ENCODE peak calls at places on chromosomes 4 and X, in six cellular contexts. One of them, this sample, is unnamed.

GRCh38 chrX:47704736-47705135 is 45.8 kb upstream of the UXT start:
- DNase-seq in fibroblast of pulmonary artery: no peak
- DNase-seq in A549: no peak
- DNase-seq in upper lobe of left lung: no peak
- DNase-seq in tibial nerve: no peak
- DNase-seq in AG09309: no peak
- DNase-seq in this sample: no peak

GRCh38 chrX:66012094-66012534 is 27.8 kb downstream of the VSIG4 start:
- DNase-seq in fibroblast of pulmonary artery: no peak
- DNase-seq in A549: no peak
- DNase-seq in upper lobe of left lung: peak; percentile 65
- DNase-seq in tibial nerve: no peak
- DNase-seq in AG09309: no peak
- DNase-seq in this sample: peak; percentile 94

GRCh38 chr4:157075811-157076577 is at the start of gene GLRB:
- DNase-seq in fibroblast of pulmonary artery: peak; percentile 15
- DNase-seq in A549: peak; percentile 18
- DNase-seq in upper lobe of left lung: no peak
- DNase-seq in tibial nerve: no peak
- DNase-seq in AG09309: no peak
- DNase-seq in this sample: no peak

GRCh38 chrX:39896951-39897740 is 200.6 kb downstream of the BCOR start:
- DNase-seq in fibroblast of pulmonary artery: peak; percentile 69
- DNase-seq in A549: no peak
- DNase-seq in upper lobe of left lung: peak; percentile 42
- DNase-seq in tibial nerve: no peak
- DNase-seq in AG09309: no peak
- DNase-seq in this sample: no peak

GRCh38 chr4:163816494-163816893 is 322.0 kb downstream of the TMA16 start:
- DNase-seq in fibroblast of pulmonary artery: no peak
- DNase-seq in A549: no peak
- DNase-seq in upper lobe of left lung: no peak
- DNase-seq in tibial nerve: no peak
- DNase-seq in AG09309: no peak
- DNase-seq in this sample: peak; percentile 0

GRCh38 chr4:70958681-70959080 is 34.8 kb upstream of the DCK start:
- DNase-seq in fibroblast of pulmonary artery: peak; percentile 56
- DNase-seq in A549: no peak
- DNase-seq in upper lobe of left lung: no peak
- DNase-seq in tibial nerve: no peak
- DNase-seq in AG09309: peak; percentile 73
- DNase-seq in this sample: no peak

GRCh38 chrX:6184900-6185515 is 43.7 kb downstream of the NLGN4X start:
- DNase-seq in fibroblast of pulmonary artery: no peak
- DNase-seq in A549: no peak
- DNase-seq in upper lobe of left lung: no peak
- DNase-seq in tibial nerve: no peak
- DNase-seq in AG09309: no peak
- DNase-seq in this sample: no peak

GRCh38 chr4:130486841-130487240 is 1390.9 kb downstream of the C4orf33 start:
- DNase-seq in fibroblast of pulmonary artery: no peak
- DNase-seq in A549: no peak
- DNase-seq in upper lobe of left lung: no peak
- DNase-seq in tibial nerve: no peak
- DNase-seq in AG09309: no peak
- DNase-seq in this sample: no peak

GRCh38 chrX:154600962-154601374 is 16.0 kb downstream of the CTAG1A start:
- DNase-seq in fibroblast of pulmonary artery: no peak
- DNase-seq in A549: no peak
- DNase-seq in upper lobe of left lung: no peak
- DNase-seq in tibial nerve: no peak
- DNase-seq in AG09309: no peak
- DNase-seq in this sample: no peak

GRCh38 chr4:34771632-34772031 is 1472.7 kb downstream of the ARAP2 start:
- DNase-seq in fibroblast of pulmonary artery: no peak
- DNase-seq in A549: no peak
- DNase-seq in upper lobe of left lung: no peak
- DNase-seq in tibial nerve: no peak
- DNase-seq in AG09309: no peak
- DNase-seq in this sample: no peak

GRCh38 chr4:34766935-34767859 is 1477.1 kb downstream of the ARAP2 start:
- DNase-seq in fibroblast of pulmonary artery: no peak
- DNase-seq in A549: no peak
- DNase-seq in upper lobe of left lung: no peak
- DNase-seq in tibial nerve: no peak
- DNase-seq in AG09309: no peak
- DNase-seq in this sample: no peak
- H3K4me3 ChIP-seq in fibroblast of pulmonary artery: no peak overlapping the region
- H3K4me3 ChIP-seq in A549: no peak overlapping the region
- H3K4me3 ChIP-seq in upper lobe of left lung: no peak overlapping the region
- H3K4me3 ChIP-seq in tibial nerve: no peak overlapping the region
- H3K4me3 ChIP-seq in AG09309: no peak overlapping the region
- H3K4me3 ChIP-seq in this sample: no peak overlapping the region

GRCh38 chr4:101356928-101357327 is 9.6 kb upstream of the PPP3CA start:
- DNase-seq in fibroblast of pulmonary artery: peak; percentile 88
- DNase-seq in A549: peak; percentile 28
- DNase-seq in upper lobe of left lung: peak; percentile 32
- DNase-seq in tibial nerve: no peak
- DNase-seq in AG09309: peak; percentile 87
- DNase-seq in this sample: no peak
- H3K4me3 ChIP-seq in fibroblast of pulmonary artery: no peak overlapping the region
- H3K4me3 ChIP-seq in A549: peak overlapping the region; percentile 21
- H3K4me3 ChIP-seq in upper lobe of left lung: no peak overlapping the region
- H3K4me3 ChIP-seq in tibial nerve: no peak overlapping the region
- H3K4me3 ChIP-seq in AG09309: no peak overlapping the region
- H3K4me3 ChIP-seq in this sample: no peak overlapping the region

DNA sequence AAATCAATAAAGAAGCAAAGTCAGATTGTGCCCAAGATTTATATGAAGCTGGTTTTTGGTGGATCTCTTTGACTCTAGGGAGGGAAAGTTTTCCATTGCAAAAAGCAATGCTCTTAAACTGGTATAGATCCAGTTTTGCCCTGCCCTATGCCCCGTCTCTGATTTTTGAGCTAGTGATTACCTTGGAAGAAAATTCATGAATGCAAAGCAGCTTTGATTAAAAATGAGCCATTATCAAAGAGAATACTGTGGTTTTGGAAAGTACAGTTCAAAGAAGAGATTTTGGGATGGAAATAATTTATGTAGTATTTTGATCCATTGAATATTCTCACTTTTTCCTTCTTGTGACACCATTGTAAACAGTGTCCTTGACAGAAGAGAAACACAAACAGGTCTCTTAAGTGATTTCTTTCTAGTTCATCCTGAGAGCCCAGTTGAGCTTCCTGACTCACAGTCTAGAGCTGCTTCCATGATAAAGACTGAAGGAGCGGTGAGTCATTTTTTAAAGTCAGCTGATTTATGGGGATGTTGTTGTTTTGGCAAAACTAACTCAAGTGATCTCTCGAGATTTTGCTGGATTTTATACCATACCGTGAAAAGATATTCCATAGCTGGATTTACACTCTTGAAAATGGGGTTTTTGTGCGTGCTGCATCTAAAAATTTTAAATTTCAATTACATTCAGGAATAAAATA is 76.7 kb downstream of the AFF1 start:
- DNase-seq in fibroblast of pulmonary artery: peak; percentile 92
- DNase-seq in A549: peak; percentile 49
- DNase-seq in upper lobe of left lung: peak; percentile 45
- DNase-seq in tibial nerve: no peak
- DNase-seq in AG09309: peak; percentile 61
- DNase-seq in this sample: no peak
- H3K4me3 ChIP-seq in fibroblast of pulmonary artery: no peak overlapping the region
- H3K4me3 ChIP-seq in A549: peak overlapping the region; percentile 5
- H3K4me3 ChIP-seq in upper lobe of left lung: no peak overlapping the region
- H3K4me3 ChIP-seq in tibial nerve: no peak overlapping the region
- H3K4me3 ChIP-seq in AG09309: no peak overlapping the region
- H3K4me3 ChIP-seq in this sample: no peak overlapping the region

DNA sequence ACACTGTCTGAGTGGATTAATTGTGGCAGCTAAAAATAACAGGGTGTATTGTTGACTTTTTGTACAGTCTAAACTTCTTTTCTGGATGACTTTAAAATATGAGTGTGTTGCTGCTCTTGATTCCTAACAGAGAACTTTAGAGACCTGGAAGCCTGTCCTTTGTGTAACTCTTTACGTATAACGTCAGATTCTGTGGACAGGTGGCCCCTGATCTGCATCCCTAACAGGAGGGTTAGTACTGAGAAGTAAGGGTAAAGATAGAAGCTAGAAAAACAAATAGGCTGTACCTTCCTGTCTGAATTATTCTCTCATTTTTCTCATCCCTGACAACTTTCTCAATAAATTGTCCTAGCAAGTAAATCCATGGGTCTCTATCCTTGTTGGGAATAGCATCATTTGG is 105.7 kb upstream of the LIMCH1 start:
- DNase-seq in fibroblast of pulmonary artery: no peak
- DNase-seq in A549: no peak
- DNase-seq in upper lobe of left lung: no peak
- DNase-seq in tibial nerve: no peak
- DNase-seq in AG09309: no peak
- DNase-seq in this sample: no peak
- H3K4me3 ChIP-seq in fibroblast of pulmonary artery: no peak overlapping the region
- H3K4me3 ChIP-seq in A549: no peak overlapping the region
- H3K4me3 ChIP-seq in upper lobe of left lung: no peak overlapping the region
- H3K4me3 ChIP-seq in tibial nerve: no peak overlapping the region
- H3K4me3 ChIP-seq in AG09309: no peak overlapping the region
- H3K4me3 ChIP-seq in this sample: no peak overlapping the region

DNA sequence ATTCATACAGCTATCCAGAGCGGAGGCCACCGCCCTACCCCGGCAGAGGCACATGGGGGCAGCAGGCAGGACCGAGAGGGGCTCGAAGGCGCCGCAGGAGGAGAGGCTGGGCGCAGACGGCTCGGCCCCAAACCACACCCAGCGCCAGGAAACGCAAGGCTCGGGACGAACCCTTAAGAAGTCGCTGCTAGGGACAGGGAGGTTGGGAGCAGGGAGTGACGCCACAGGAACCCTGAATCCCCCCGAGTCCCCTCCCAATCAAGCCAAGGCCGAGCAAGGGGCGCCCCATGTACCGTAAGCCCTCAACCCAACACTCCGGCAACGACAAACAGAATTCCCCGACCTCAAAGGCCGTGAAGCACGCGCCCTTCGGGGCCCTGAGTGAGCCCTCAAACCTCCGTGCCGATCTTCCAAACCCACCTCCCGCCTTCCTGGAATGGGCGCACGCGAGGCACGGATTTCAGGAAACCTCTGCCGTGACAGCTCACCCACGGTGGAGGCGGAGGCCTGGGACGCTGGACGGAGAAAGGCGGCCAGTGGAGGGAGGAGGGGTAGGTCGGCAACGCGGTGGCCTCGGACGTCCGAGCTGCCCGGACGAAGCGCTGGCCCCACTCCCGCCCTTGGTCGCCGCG is 1.8 kb downstream of the ZFYVE28 start:
- DNase-seq in fibroblast of pulmonary artery: peak; percentile 23
- DNase-seq in A549: no peak
- DNase-seq in upper lobe of left lung: no peak
- DNase-seq in tibial nerve: no peak
- DNase-seq in AG09309: no peak
- DNase-seq in this sample: no peak
- H3K4me3 ChIP-seq in fibroblast of pulmonary artery: peak overlapping the region; percentile 53
- H3K4me3 ChIP-seq in A549: peak overlapping the region; percentile 74
- H3K4me3 ChIP-seq in upper lobe of left lung: peak overlapping the region; percentile 57
- H3K4me3 ChIP-seq in tibial nerve: peak overlapping the region; percentile 53
- H3K4me3 ChIP-seq in AG09309: peak overlapping the region; percentile 44
- H3K4me3 ChIP-seq in this sample: no peak overlapping the region

DNA sequence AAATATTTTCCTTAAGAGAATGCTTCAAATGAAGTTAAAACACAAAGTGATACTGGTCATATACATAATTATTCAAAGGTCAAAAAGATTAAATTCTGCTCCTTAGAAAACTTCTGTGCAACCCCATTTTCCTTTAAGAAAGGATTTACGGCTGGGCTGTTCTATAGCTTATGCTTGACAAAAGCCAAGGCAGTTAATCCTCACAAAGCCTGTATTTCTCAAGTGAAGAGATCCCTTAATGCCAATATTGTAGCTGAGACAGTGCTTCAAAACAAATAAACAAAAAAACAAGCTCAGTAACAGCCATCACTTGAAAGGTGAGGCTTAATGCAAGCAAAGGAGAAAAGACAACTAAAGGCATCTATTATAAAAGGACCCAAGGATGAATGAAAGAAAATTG is 42.5 kb downstream of the BTC start:
- DNase-seq in fibroblast of pulmonary artery: no peak
- DNase-seq in A549: no peak
- DNase-seq in upper lobe of left lung: no peak
- DNase-seq in tibial nerve: no peak
- DNase-seq in AG09309: no peak
- DNase-seq in this sample: no peak
- H3K4me3 ChIP-seq in fibroblast of pulmonary artery: no peak overlapping the region
- H3K4me3 ChIP-seq in A549: no peak overlapping the region
- H3K4me3 ChIP-seq in upper lobe of left lung: no peak overlapping the region
- H3K4me3 ChIP-seq in tibial nerve: no peak overlapping the region
- H3K4me3 ChIP-seq in AG09309: no peak overlapping the region
- H3K4me3 ChIP-seq in this sample: no peak overlapping the region